ENCODE peak calls at places on chromosomes 12 and 14, in five cellular contexts. One of them, this sample, is unnamed. For H3K9me3, the result is how much of the 10 kb centered on the place peaks cover.

GRCh38 chr14:58637040-58637390 is 747 bp upstream of the DACT1 start:
- DNase-seq in IMR-90: peak
- DNase-seq in H1: no peak
- DNase-seq in body of pancreas: no peak
- DNase-seq in heart right ventricle: peak
- DNase-seq in this sample: peak

GRCh38 chr14:96484391-96484790 is 17.8 kb upstream of the PAPOLA start:
- DNase-seq in IMR-90: no peak
- DNase-seq in H1: no peak
- DNase-seq in body of pancreas: no peak
- DNase-seq in heart right ventricle: no peak
- DNase-seq in this sample: no peak

GRCh38 chr14:42378274-42378673 is 771.6 kb downstream of the LRFN5 start:
- DNase-seq in IMR-90: no peak
- DNase-seq in H1: no peak
- DNase-seq in body of pancreas: no peak
- DNase-seq in heart right ventricle: no peak
- DNase-seq in this sample: no peak

GRCh38 chr14:91373591-91374245 is 43.9 kb downstream of the CCDC88C start:
- DNase-seq in IMR-90: no peak
- DNase-seq in H1: no peak
- DNase-seq in body of pancreas: no peak
- DNase-seq in heart right ventricle: no peak
- DNase-seq in this sample: no peak

GRCh38 chr14:93727039-93727740 is 61.1 kb downstream of the PRIMA1 start:
- DNase-seq in IMR-90: no peak
- DNase-seq in H1: no peak
- DNase-seq in body of pancreas: no peak
- DNase-seq in heart right ventricle: no peak
- DNase-seq in this sample: no peak

GRCh38 chr14:71714225-71714624 is 218.0 kb upstream of the RGS6 start:
- DNase-seq in IMR-90: peak
- DNase-seq in H1: no peak
- DNase-seq in body of pancreas: no peak
- DNase-seq in heart right ventricle: no peak
- DNase-seq in this sample: no peak

GRCh38 chr12:39327965-39328364 is 115.0 kb downstream of the KIF21A start:
- DNase-seq in IMR-90: no peak
- DNase-seq in H1: no peak
- DNase-seq in body of pancreas: no peak
- DNase-seq in heart right ventricle: no peak
- DNase-seq in this sample: no peak

GRCh38 chr12:15682826-15683225 is 106.4 kb downstream of the EPS8 start:
- DNase-seq in IMR-90: no peak
- DNase-seq in H1: no peak
- DNase-seq in body of pancreas: no peak
- DNase-seq in heart right ventricle: no peak
- DNase-seq in this sample: no peak

GRCh38 chr12:46523446-46523845 is 150.9 kb upstream of the SLC38A2 start:
- DNase-seq in IMR-90: peak
- DNase-seq in H1: no peak
- DNase-seq in body of pancreas: no peak
- DNase-seq in heart right ventricle: no peak
- DNase-seq in this sample: no peak

GRCh38 chr14:75335588-75335987 is 57.0 kb downstream of the FOS start:
- DNase-seq in IMR-90: no peak
- DNase-seq in H1: no peak
- DNase-seq in body of pancreas: no peak
- DNase-seq in heart right ventricle: no peak
- DNase-seq in this sample: no peak

GRCh38 chr14:27371868-27372267 is 774.0 kb upstream of the NOVA1 start:
- DNase-seq in IMR-90: no peak
- DNase-seq in H1: no peak
- DNase-seq in body of pancreas: no peak
- DNase-seq in heart right ventricle: no peak
- DNase-seq in this sample: no peak

GRCh38 chr12:94148841-94149780 is 734 bp downstream of the PLXNC1 start:
- DNase-seq in IMR-90: peak
- DNase-seq in H1: no peak
- DNase-seq in body of pancreas: peak
- DNase-seq in heart right ventricle: peak
- DNase-seq in this sample: peak

GRCh38 chr14:61152851-61153364 is 128.2 kb downstream of the TMEM30B start:
- DNase-seq in IMR-90: peak
- DNase-seq in H1: no peak
- DNase-seq in body of pancreas: no peak
- DNase-seq in heart right ventricle: no peak
- DNase-seq in this sample: no peak

GRCh38 chr14:61950340-61950739 is 188.1 kb downstream of the SNAPC1 start:
- DNase-seq in IMR-90: no peak
- DNase-seq in H1: no peak
- DNase-seq in body of pancreas: no peak
- DNase-seq in heart right ventricle: no peak
- DNase-seq in this sample: no peak

GRCh38 chr12:14417717-14418116 is 52.2 kb downstream of the ATF7IP start:
- DNase-seq in IMR-90: peak
- DNase-seq in H1: peak
- DNase-seq in body of pancreas: peak
- DNase-seq in heart right ventricle: peak
- DNase-seq in this sample: peak

GRCh38 chr12:56839489-56840442 is 76.6 kb downstream of the HSD17B6 start:
- DNase-seq in IMR-90: peak
- DNase-seq in H1: peak
- DNase-seq in body of pancreas: no peak
- DNase-seq in heart right ventricle: peak
- DNase-seq in this sample: no peak

GRCh38 chr12:62760779-62761178 is 174.2 kb downstream of the PPM1H start:
- DNase-seq in IMR-90: peak
- DNase-seq in H1: no peak
- DNase-seq in body of pancreas: no peak
- DNase-seq in heart right ventricle: no peak
- DNase-seq in this sample: no peak

GRCh38 chr14:92470215-92470614 is 43.4 kb upstream of the RIN3 start:
- DNase-seq in IMR-90: peak
- DNase-seq in H1: no peak
- DNase-seq in body of pancreas: no peak
- DNase-seq in heart right ventricle: no peak
- DNase-seq in this sample: no peak

GRCh38 chr14:30559638-30560071 is 697 bp downstream of the G2E3 start:
- DNase-seq in IMR-90: peak
- DNase-seq in H1: no peak
- DNase-seq in body of pancreas: no peak
- DNase-seq in heart right ventricle: no peak
- DNase-seq in this sample: no peak

GRCh38 chr14:91858536-91859275 is 8.6 kb downstream of the TC2N start:
- DNase-seq in IMR-90: peak
- DNase-seq in H1: no peak
- DNase-seq in body of pancreas: no peak
- DNase-seq in heart right ventricle: no peak
- DNase-seq in this sample: no peak

GRCh38 chr12:52198454-52199215 is 6.8 kb upstream of the KRT80 start:
- DNase-seq in IMR-90: no peak
- DNase-seq in H1: no peak
- DNase-seq in body of pancreas: no peak
- DNase-seq in heart right ventricle: no peak
- DNase-seq in this sample: no peak

GRCh38 chr12:5444520-5444919 is 12.6 kb downstream of the NTF3 start:
- DNase-seq in IMR-90: no peak
- DNase-seq in H1: no peak
- DNase-seq in body of pancreas: no peak
- DNase-seq in heart right ventricle: no peak
- DNase-seq in this sample: no peak

GRCh38 chr12:99059824-99060526 is 414.9 kb downstream of the APAF1 start:
- DNase-seq in IMR-90: no peak
- DNase-seq in H1: no peak
- DNase-seq in body of pancreas: no peak
- DNase-seq in heart right ventricle: peak
- DNase-seq in this sample: no peak

GRCh38 chr12:128817115-128818015 is 6.4 kb downstream of the SLC15A4 start:
- DNase-seq in IMR-90: peak
- DNase-seq in H1: no peak
- DNase-seq in body of pancreas: peak
- DNase-seq in heart right ventricle: peak
- DNase-seq in this sample: no peak

GRCh38 chr14:36495666-36496065 is 24.4 kb downstream of the NKX2-1 start:
- DNase-seq in IMR-90: no peak
- DNase-seq in H1: no peak
- DNase-seq in body of pancreas: no peak
- DNase-seq in heart right ventricle: no peak
- DNase-seq in this sample: no peak

GRCh38 chr14:51432302-51432948 is 192.4 kb downstream of the TMX1 start:
- DNase-seq in IMR-90: no peak
- DNase-seq in H1: no peak
- DNase-seq in body of pancreas: no peak
- DNase-seq in heart right ventricle: no peak
- DNase-seq in this sample: no peak

GRCh38 chr14:50964683-50965390 is 20.6 kb upstream of the PYGL start:
- DNase-seq in IMR-90: peak
- DNase-seq in H1: no peak
- DNase-seq in body of pancreas: peak
- DNase-seq in heart right ventricle: no peak
- DNase-seq in this sample: no peak

GRCh38 chr12:49702676-49703228 is 4.5 kb downstream of the FMNL3 start:
- DNase-seq in IMR-90: no peak
- DNase-seq in H1: no peak
- DNase-seq in body of pancreas: no peak
- DNase-seq in heart right ventricle: no peak
- DNase-seq in this sample: no peak
- H3K27ac ChIP-seq in IMR-90: no peak
- H3K27ac ChIP-seq in H1: no peak
- H3K27ac ChIP-seq in body of pancreas: no peak
- H3K27ac ChIP-seq in heart right ventricle: peak
- H3K27ac ChIP-seq in this sample: no peak

DNA sequence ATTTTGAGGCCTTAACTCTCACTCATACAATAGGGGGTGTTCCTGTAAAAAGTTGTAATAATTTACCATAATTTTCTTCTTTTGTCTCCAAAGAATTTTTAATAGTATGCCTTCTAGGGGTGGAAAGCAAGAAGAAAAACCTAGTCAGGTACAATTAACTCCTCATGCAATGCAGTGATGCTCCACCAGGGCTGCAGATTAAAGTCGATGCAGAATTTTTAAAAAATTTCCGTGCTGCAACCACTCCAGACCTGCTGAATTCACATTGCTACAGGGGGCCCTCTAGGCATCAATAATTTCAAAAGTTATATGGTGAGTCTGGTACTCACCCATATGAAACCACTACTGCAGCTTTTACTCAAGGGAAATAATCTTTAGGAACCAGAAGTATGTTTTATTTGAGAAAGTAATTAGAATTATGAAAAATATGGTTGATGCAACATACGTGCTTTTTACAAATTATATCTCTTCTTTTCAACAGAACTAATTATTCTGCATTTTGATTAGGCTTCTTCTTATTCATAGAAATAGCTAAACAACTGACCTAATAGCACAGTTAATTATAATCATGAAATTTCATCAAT is 353.2 kb downstream of the BCAT1 start:
- DNase-seq in IMR-90: peak
- DNase-seq in H1: no peak
- DNase-seq in body of pancreas: no peak
- DNase-seq in heart right ventricle: no peak
- DNase-seq in this sample: no peak
- TF ChIP-seq CTCF in IMR-90: peak
- TF ChIP-seq CTCF in H1: peak
- TF ChIP-seq CTCF in body of pancreas: no peak
- TF ChIP-seq CTCF in heart right ventricle: no peak
- TF ChIP-seq CTCF in this sample: no peak

DNA sequence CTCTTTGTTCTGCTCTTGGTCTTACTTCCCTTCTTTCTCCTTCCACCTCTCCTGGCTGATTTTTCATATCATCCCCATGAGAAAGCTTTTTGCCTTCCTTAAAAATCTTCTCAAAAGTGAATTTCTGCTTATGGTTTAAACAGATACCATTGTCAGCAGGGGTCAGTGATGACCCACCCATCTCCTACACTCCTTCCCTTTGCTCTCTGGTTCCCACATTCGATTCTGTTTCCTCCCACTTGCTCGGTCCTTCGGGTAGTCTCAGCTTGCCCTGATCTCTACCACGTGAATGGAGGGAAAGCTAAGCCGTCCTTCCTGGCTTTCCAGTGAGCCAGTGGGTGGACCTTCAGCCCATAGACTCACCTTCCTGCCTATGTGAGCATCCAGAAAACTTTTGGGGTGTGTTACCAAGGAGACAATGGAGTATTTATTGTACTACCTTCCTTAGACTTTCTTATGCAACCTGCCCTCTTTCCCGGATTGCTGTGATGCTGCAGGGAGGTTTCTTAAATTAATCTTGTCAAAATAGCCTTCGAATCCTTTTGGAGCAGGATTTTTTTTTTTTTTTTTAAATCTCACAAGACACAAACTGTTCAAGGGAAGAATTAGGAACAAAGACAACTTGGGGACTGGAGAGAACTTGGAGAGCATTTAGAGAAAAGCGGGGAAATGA is 306.3 kb downstream of the CACNA1C start:
- DNase-seq in IMR-90: no peak
- DNase-seq in H1: no peak
- DNase-seq in body of pancreas: no peak
- DNase-seq in heart right ventricle: no peak
- DNase-seq in this sample: no peak
- H3K9me3 ChIP-seq in IMR-90: under half
- H3K9me3 ChIP-seq in H1: under half
- H3K9me3 ChIP-seq in body of pancreas: under half
- H3K9me3 ChIP-seq in heart right ventricle: under half
- H3K9me3 ChIP-seq in this sample: under half

GRCh38 chr14:103726474-103726873 is 10.9 kb downstream of the ZFYVE21 start:
- DNase-seq in IMR-90: no peak
- DNase-seq in H1: no peak
- DNase-seq in body of pancreas: no peak
- DNase-seq in heart right ventricle: peak
- DNase-seq in this sample: no peak
- H3K27ac ChIP-seq in IMR-90: no peak
- H3K27ac ChIP-seq in H1: no peak
- H3K27ac ChIP-seq in body of pancreas: no peak
- H3K27ac ChIP-seq in heart right ventricle: no peak
- H3K27ac ChIP-seq in this sample: no peak

GRCh38 chr14:100155049-100155621 is 4.3 kb downstream of the DEGS2 start:
- DNase-seq in IMR-90: no peak
- DNase-seq in H1: peak
- DNase-seq in body of pancreas: no peak
- DNase-seq in heart right ventricle: peak
- DNase-seq in this sample: no peak
- TF ChIP-seq CTCF in IMR-90: peak
- TF ChIP-seq CTCF in H1: peak
- TF ChIP-seq CTCF in body of pancreas: peak
- TF ChIP-seq CTCF in heart right ventricle: peak
- TF ChIP-seq CTCF in this sample: peak

GRCh38 chr12:130656411-130656810 is 59.7 kb downstream of the RIMBP2 start:
- DNase-seq in IMR-90: no peak
- DNase-seq in H1: no peak
- DNase-seq in body of pancreas: no peak
- DNase-seq in heart right ventricle: no peak
- DNase-seq in this sample: no peak
- H3K9me3 ChIP-seq in IMR-90: under half
- H3K9me3 ChIP-seq in H1: under half
- H3K9me3 ChIP-seq in body of pancreas: under half
- H3K9me3 ChIP-seq in heart right ventricle: under half
- H3K9me3 ChIP-seq in this sample: under half

This sample was measured in CD4-positive, alpha-beta T cell.